ENCODE peak calls at places on chromosome 2, in five cellular contexts. Z is GM23338, T is brain microvascular endothelial cell, A is foreskin keratinocyte, X is pancreas. L is an unnamed sample.

GRCh38 chr2:240207661-240208060 is 67.2 kb upstream of the OTOS start:
- DNase-seq in T (no peak), Z (no peak), A (no peak), X (no peak), L (no peak)

GRCh38 chr2:175097297-175097696 is 70.7 kb downstream of the ATF2 start:
- DNase-seq in X (no peak), A (no peak), T (peak), Z (no peak), L (no peak)

GRCh38 chr2:237132799-237133198 is 47.1 kb downstream of the COPS8 start:
- DNase-seq in T (no peak), X (no peak), A (no peak), Z (peak), L (no peak)

GRCh38 chr2:98674233-98674964 is 56.5 kb downstream of the MGAT4A start:
- DNase-seq in T (no peak), Z (no peak), X (no peak), A (no peak), L (no peak)

GRCh38 chr2:8550481-8550880 is 131.4 kb upstream of the ID2 start:
- DNase-seq in A (no peak), X (no peak), T (no peak), Z (no peak), L (no peak)

GRCh38 chr2:172572981-172573380 is 17.1 kb downstream of the PDK1 start:
- DNase-seq in T (no peak), A (no peak), X (no peak), Z (no peak), L (no peak)

GRCh38 chr2:224206816-224207215 is 167.7 kb upstream of the SERPINE2 start:
- DNase-seq in T (no peak), Z (no peak), A (peak), X (no peak), L (no peak)

GRCh38 chr2:70919672-70920366 is 15.9 kb upstream of the ATP6V1B1 start:
- DNase-seq in T (peak), Z (peak), A (no peak), X (peak), L (peak)

GRCh38 chr2:169090133-169090820 is 20.9 kb downstream of the DHRS9 start:
- DNase-seq in A (no peak), T (no peak), X (no peak), Z (peak), L (no peak)

GRCh38 chr2:154698238-154698788 is at the start of gene KCNJ3:
- DNase-seq in X (no peak), A (no peak), Z (peak), T (no peak), L (no peak)

GRCh38 chr2:223203971-223204370 is 152.0 kb downstream of the KCNE4 start:
- DNase-seq in A (no peak), T (peak), Z (no peak), X (no peak), L (no peak)

GRCh38 chr2:235021752-235022151 is 69.9 kb downstream of the SH3BP4 start:
- DNase-seq in A (peak), T (peak), Z (no peak), X (no peak), L (no peak)

GRCh38 chr2:219282375-219282774 is 3.2 kb downstream of the DNAJB2 start:
- DNase-seq in Z (no peak), T (no peak), X (no peak), A (no peak), L (no peak)

GRCh38 chr2:147855977-147856376 is 11.1 kb downstream of the ACVR2A start:
- DNase-seq in T (no peak), X (no peak), A (no peak), Z (no peak), L (no peak)
- TF ChIP-seq CTCF in T (no peak), X (no peak), A (no peak), Z (no peak), L (peak)

DNA sequence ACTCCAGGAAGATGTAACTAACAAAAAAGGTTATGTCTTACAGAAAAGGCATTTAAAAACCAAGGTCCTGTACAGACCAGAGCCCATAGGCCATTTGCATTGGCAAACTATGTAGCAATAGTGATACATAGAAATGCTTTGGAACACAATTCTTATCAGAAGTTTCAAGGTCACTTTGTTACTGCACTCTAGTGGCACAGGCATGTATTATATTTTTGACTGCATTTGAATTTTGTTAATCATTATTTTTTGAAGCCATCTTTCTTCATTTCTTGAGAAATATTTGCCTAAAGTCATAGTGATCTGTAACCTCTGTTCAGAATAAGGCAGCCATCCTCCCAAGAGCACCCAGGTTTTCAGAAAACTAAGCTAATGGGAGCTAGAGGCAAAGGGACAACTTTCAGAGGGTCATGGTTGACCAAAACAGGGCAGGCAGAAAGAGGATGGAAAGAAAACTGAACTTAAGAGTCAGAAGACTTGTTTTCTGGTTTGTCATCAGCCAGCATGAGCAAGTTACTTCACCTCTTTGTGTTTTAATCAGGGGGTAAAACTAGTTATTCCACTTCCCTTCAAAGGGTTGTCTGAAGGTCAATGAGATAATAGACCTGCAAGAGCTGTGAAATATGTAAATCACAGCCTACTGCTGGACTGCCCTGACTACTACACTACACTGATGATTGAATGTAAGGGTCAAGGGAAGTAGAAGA is 41.5 kb downstream of the SLC38A11 start:
- DNase-seq in A (peak), T (peak), X (peak), Z (no peak), L (no peak)
- TF ChIP-seq CTCF in A (peak), T (peak), X (peak), Z (no peak), L (peak)

GRCh38 chr2:120231974-120232635 is 8.9 kb upstream of the TMEM185B start:
- DNase-seq in T (no peak), A (no peak), Z (no peak), X (no peak), L (no peak)
- TF ChIP-seq CTCF in T (no peak), A (no peak), Z (no peak), X (no peak), L (no peak)

GRCh38 chr2:86675611-86676015 is 44.5 kb upstream of the RMND5A start:
- DNase-seq in T (no peak), A (no peak), Z (peak), X (peak), L (no peak)
- TF ChIP-seq CTCF in T (peak), A (peak), Z (peak), X (peak), L (no peak)

GRCh38 chr2:38553554-38553953 is 49.2 kb downstream of the HNRNPLL start:
- DNase-seq in X (no peak), T (no peak), Z (no peak), A (no peak), L (no peak)

GRCh38 chr2:38556007-38556801 is 46.5 kb downstream of the HNRNPLL start:
- DNase-seq in Z (no peak), X (no peak), T (no peak), A (no peak), L (no peak)

GRCh38 chr2:38557217-38557616 is 45.5 kb downstream of the HNRNPLL start:
- DNase-seq in Z (no peak), X (no peak), A (no peak), T (no peak), L (no peak)

GRCh38 chr2:38552259-38552658 is 50.5 kb downstream of the HNRNPLL start:
- DNase-seq in T (no peak), Z (no peak), A (no peak), X (no peak), L (no peak)

DNA sequence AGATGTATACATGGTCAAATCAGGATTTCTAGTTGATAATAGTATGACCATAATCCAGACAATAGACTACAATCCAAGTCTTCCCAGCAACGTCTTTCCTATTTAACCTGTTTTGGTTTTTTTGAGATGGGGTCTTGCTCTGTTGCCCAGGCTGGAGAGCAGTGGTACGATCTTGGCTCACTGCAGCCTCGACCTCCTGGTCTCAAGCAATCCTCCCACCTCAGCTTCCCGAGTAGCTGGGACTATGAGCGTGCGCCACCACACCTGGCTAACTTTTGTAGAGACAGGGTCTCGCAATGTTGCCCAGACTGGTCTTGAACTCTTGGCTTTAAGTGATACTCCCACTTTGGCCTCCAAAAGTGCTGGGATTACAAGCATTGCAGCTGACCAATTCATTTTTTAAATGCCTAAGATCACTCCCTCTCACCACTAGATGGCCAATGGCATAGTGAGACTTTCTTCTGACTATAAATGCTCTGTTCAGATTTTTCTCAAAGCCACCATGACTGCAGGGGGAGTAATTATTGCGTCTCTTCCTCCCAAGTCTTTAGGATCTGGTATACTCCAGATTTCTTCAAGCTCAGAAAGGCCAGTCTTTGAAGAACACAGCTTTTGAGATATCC is 47.6 kb downstream of the HNRNPLL start:
- DNase-seq in A (no peak), X (no peak), T (peak), Z (peak), L (no peak)
- TF ChIP-seq CTCF in A (peak), X (peak), T (peak), Z (peak), L (peak)

GRCh38 chr2:75790790-75791467 is 80.2 kb upstream of the GCFC2 start:
- DNase-seq in T (no peak), X (no peak), A (no peak), Z (no peak), L (no peak)
- TF ChIP-seq CTCF in T (no peak), X (no peak), A (no peak), Z (no peak), L (no peak)

DNA sequence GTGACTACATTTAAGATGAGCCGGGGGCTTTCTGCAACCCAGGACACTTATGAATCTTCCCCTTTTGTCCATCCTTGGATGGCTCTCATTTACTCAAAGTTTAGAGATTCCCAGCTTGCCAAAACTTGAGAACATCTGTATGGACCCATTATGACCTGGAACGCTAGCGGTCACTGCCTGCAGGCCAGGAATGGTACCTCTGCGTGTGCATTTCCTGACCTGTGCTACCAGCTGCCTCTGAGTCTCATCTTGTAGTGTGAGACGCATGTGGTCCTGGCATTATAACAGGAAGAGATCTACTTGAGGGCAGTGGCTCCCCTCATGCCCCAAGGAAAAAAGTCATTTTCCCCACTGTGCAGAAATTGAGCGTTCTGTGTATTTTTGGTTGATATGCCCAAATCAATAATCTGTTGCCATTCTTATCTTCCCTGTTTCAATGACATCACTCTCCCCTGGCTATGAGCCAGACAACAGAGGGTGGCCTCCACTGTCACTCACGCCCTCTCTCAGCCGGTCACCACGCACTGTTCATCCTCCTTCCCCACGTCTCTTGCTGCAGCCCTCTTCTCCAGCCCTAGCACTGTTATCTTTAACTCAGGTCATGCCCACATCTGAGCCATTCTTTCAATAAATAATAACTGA is 28.5 kb upstream of the NPAS2 start:
- DNase-seq in X (peak), Z (no peak), A (no peak), T (no peak), L (no peak)
- TF ChIP-seq CTCF in X (no peak), Z (no peak), A (no peak), T (no peak), L (no peak)

GRCh38 chr2:167792126-167792525 is 455.3 kb downstream of the STK39 start:
- DNase-seq in X (no peak), A (no peak), Z (peak), T (no peak), L (no peak)
- TF ChIP-seq CTCF in X (no peak), A (no peak), Z (no peak), T (no peak), L (no peak)

DNA sequence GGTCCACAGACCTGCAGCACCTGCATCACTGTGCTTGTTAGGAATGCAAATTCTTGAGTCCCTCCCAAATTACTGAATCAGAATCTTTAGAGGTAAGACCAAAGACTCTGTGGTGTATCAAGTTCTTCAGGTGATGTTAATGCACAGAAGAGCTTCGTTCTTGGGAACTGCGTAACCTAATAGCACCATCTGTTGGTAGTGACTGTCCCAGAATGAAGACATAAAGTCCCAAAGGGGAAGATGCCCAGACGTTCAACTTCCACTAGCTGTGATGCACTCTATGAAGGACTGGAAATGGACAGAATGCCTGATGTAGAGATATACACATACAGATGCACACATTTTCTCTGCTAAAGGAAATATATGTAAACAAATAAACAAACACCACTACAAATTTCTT is 576.0 kb downstream of the LRP1B start:
- DNase-seq in X (no peak), Z (peak), A (peak), T (peak), L (no peak)
- TF ChIP-seq CTCF in X (no peak), Z (peak), A (peak), T (peak), L (peak)